ENCODE peak calls at places on chromosomes 4 and X, in five cellular contexts. X is upper lobe of left lung, Y is AG09319, P is ovary, V is psoas muscle. K is an unnamed sample.

GRCh38 chrX:30992381-30992904 is 79.4 kb downstream of the FTHL17 start:
- DNase-seq in X (no peak), Y (no peak), P (no peak), V (no peak), K (no peak)

GRCh38 chrX:34509394-34509793 is 147.7 kb downstream of the TMEM47 start:
- DNase-seq in X (no peak), Y (no peak), P (no peak), V (no peak), K (no peak)

GRCh38 chrX:45164021-45164621 is 36.6 kb downstream of the DIPK2B start:
- DNase-seq in X (no peak), Y (no peak), P (no peak), V (no peak), K (no peak)

GRCh38 chrX:38081926-38082708 is 75.8 kb downstream of the SYTL5 start:
- DNase-seq in X (no peak), Y (no peak), P (no peak), V (no peak), K (no peak)

GRCh38 chrX:96183843-96184242 is 500.8 kb upstream of the DIAPH2 start:
- DNase-seq in X (no peak), Y (no peak), P (no peak), V (no peak), K (no peak)

GRCh38 chrX:148333989-148334388 is 166.4 kb upstream of the AFF2 start:
- DNase-seq in X (no peak), Y (no peak), P (no peak), V (no peak), K (no peak)

GRCh38 chrX:119398974-119399771 is at the start of gene SLC25A43:
- DNase-seq in X (peak), Y (no peak), P (peak), V (peak), K (peak)

GRCh38 chrX:84441143-84441542 is 61.1 kb downstream of the HDX start:
- DNase-seq in X (no peak), Y (no peak), P (no peak), V (no peak), K (no peak)

GRCh38 chr4:169351860-169352259 is 81.1 kb upstream of the SH3RF1 start:
- DNase-seq in X (no peak), Y (no peak), P (peak), V (no peak), K (no peak)

GRCh38 chr4:7806080-7806630 is 133.5 kb downstream of the AFAP1 start:
- DNase-seq in X (peak), Y (no peak), P (peak), V (peak), K (no peak)

GRCh38 chrX:114650351-114650750 is 66.5 kb downstream of the HTR2C start:
- DNase-seq in X (no peak), Y (no peak), P (no peak), V (no peak), K (no peak)

GRCh38 chr4:39103291-39103690 is 41.3 kb downstream of the KLHL5 start:
- DNase-seq in X (no peak), Y (no peak), P (no peak), V (no peak), K (no peak)

GRCh38 chr4:73585345-73585744 is 34.9 kb downstream of the RASSF6 start:
- DNase-seq in X (no peak), Y (no peak), P (no peak), V (no peak), K (no peak)

GRCh38 chr4:74109894-74110605 is 11.1 kb upstream of the CXCL2 start:
- DNase-seq in X (no peak), Y (peak), P (no peak), V (no peak), K (no peak)

GRCh38 chr4:56049428-56050212 is 100.9 kb downstream of the CEP135 start:
- DNase-seq in X (peak), Y (no peak), P (peak), V (no peak), K (peak)

GRCh38 chr4:183798249-183798920 is 106.7 kb upstream of the STOX2 start:
- DNase-seq in X (no peak), Y (no peak), P (no peak), V (no peak), K (peak)

GRCh38 chrX:103309860-103310591 is 764 bp downstream of the BEX2 start:
- DNase-seq in X (no peak), Y (no peak), P (no peak), V (no peak), K (peak)

GRCh38 chrX:141902366-141902765 is 1.3 kb upstream of the MAGEC1 start:
- DNase-seq in X (no peak), Y (no peak), P (no peak), V (no peak), K (no peak)

GRCh38 chr4:125041372-125041930 is 273.3 kb upstream of the FAT4 start:
- DNase-seq in X (no peak), Y (no peak), P (no peak), V (no peak), K (no peak)

DNA sequence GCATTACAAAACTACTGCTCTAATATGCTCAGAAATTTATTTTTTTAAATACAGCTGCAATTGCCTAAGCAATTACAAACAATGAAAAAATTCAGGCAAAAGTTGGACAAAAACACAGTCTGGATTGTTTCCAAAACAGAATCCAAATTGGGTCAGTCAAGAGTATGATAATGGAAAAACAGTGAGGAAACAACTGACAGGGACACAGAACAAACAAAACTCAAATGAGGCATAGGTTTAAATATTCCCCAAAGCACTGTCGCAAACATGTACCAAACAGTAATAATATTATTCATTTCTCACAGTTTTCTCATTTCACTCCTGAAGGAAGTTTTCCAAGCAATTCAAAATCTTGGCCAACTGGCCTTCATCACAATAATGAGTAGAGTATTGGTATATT is 386.6 kb downstream of the CENPC start:
- DNase-seq in X (no peak), Y (no peak), P (no peak), V (no peak), K (no peak)
- TF ChIP-seq CTCF in X (no peak), Y (no peak), P (no peak), V (no peak), K (no peak)

DNA sequence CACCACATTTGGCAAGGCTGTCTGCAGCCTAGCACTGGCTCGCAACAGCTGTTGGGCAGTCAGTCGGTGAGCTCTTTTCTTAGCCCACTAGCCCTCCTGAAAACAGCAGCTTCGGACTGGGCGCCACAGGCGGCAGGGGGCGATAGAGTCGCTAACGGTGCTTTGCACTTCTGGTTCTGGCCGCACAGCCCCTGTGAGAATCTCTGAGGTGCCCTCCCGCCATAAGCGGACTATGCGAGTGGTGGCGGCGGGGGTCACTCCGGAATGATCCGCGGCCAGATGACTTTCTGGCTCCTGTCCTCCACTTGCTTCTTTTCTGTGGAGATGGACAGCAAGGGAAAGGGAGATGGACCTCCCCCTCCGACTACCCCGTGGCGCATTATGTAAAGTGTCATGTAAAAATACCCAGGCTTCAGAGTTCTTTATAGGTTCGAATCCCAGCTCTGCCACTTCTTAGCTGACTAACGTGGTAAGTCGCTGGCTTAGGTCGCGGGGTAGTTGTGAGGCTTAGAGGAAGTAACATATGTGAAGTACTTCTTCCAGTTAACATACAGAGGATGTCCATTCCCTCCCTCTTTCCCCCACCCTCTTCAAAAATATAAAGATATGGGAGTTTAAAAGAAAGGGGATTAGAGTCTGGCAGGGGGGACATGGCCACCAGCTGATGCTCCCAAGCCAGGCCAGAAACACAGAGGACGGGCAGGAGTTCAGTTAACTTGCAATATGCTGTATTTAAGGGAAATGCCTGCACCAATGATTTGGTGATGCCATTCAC is 11.0 kb downstream of the ARHGAP36 start:
- DNase-seq in X (no peak), Y (no peak), P (no peak), V (no peak), K (peak)
- TF ChIP-seq CTCF in X (no peak), Y (peak), P (no peak), V (peak), K (peak)

GRCh38 chr4:153792007-153792892 is 3.4 kb upstream of the SFRP2 start:
- DNase-seq in X (peak), Y (no peak), P (no peak), V (peak), K (peak)
- TF ChIP-seq CTCF in X (peak), Y (peak), P (no peak), V (no peak), K (peak)

GRCh38 chrX:111386884-111387283 is 25.1 kb downstream of the DCX start:
- DNase-seq in X (no peak), Y (no peak), P (no peak), V (no peak), K (no peak)
- TF ChIP-seq CTCF in X (no peak), Y (no peak), P (no peak), V (no peak), K (no peak)

DNA sequence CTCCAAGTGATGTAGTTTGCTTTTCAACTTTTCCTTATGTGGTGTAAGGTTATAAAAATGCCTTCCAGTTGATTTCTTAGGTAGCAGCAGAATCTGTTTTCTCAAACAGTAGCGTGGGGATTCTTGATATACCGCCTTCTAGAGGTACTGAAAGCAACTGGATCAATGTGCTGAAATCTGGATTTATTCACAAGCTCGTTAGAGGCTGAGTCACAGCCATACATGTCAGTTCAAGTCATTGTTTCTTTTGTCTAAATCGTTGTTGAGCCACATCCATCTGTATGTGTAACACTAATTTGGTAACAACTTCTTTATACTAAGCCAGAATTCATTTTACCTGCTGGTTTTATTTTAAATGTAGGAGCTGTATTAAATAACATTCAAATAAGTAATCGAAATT is 200.0 kb upstream of the MAD2L1 start:
- DNase-seq in X (no peak), Y (no peak), P (no peak), V (no peak), K (no peak)
- TF ChIP-seq CTCF in X (no peak), Y (no peak), P (no peak), V (no peak), K (no peak)

DNA sequence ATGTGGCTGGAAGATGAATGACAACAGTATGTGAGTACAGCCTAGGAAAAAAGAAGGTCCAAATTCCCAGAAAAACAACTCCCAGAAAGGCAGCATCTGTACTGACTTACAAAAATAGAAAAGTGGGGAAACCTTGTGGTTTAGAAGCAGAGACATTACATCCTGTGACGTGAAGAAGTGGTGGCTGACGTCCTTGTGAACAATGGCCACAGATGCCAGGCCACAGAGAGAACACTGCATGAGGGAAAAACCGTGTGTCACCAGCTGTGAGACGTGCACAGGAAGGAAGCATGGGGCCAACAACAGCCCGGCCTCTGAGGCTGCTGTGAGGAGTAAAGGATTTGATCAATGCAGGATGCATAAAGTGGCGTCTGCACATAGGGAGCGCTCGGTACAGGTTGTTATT is 81.2 kb downstream of the SPRY1 start:
- DNase-seq in X (peak), Y (no peak), P (no peak), V (no peak), K (peak)
- TF ChIP-seq CTCF in X (no peak), Y (no peak), P (no peak), V (no peak), K (no peak)